ENCODE peak calls at places on chromosome 21, in four cellular contexts. R is LNCaP clone FGC, G is Panc1, I is T-helper 2 cell. N is an unnamed sample.

GRCh38 chr21:42309753-42310213 is 5.4 kb downstream of the TFF3 start:
- DNase-seq in R (no peak), G (peak; percentile 12), I (peak; percentile 27), N (peak; percentile 6)

GRCh38 chr21:30216041-30216723 is at the start of gene CLDN8:
- DNase-seq in R (peak; percentile 100), G (no peak), I (no peak), N (no peak)

GRCh38 chr21:35635261-35635660 is 425.1 kb downstream of the SETD4 start:
- DNase-seq in R (no peak), G (no peak), I (no peak), N (no peak)

GRCh38 chr21:31265293-31265692 is 78.8 kb downstream of the TIAM1 start:
- DNase-seq in R (no peak), G (no peak), I (no peak), N (no peak)

GRCh38 chr21:42002421-42002958 is 7.7 kb downstream of the ZBTB21 start:
- DNase-seq in R (no peak), G (no peak), I (no peak), N (no peak)

GRCh38 chr21:46633561-46633960 is 1.9 kb upstream of the PRMT2 start:
- DNase-seq in R (no peak), G (no peak), I (peak; percentile 25), N (no peak)

GRCh38 chr21:42376338-42376982 is 10.1 kb upstream of the TFF1 start:
- DNase-seq in R (no peak), G (no peak), I (no peak), N (no peak)

GRCh38 chr21:42663860-42664535 is 10.6 kb downstream of the PDE9A start:
- DNase-seq in R (no peak), G (no peak), I (no peak), N (no peak)

GRCh38 chr21:37829447-37829846 is 86.8 kb downstream of the KCNJ6 start:
- DNase-seq in R (no peak), G (no peak), I (no peak), N (no peak)

GRCh38 chr21:28227881-28228623 is 764.6 kb downstream of the LTN1 start:
- DNase-seq in R (no peak), G (no peak), I (no peak), N (no peak)